ENCODE peak calls at places on chromosomes 3 and 15, in nine cellular contexts. N is PC-3, B is right atrium auricular region, A is heart left ventricle, L is fibroblast of pulmonary artery, F is WTC11, I is progenitor cell of endocrine pancreas, G is kidney, Y is nephron progenitor cell. P is an unnamed sample.

GRCh38 chr15:44569316-44569715 is 32.4 kb downstream of the EIF3J start:
- DNase-seq in N (no peak), B (no peak), A (no peak), L (no peak), F (no peak), I (no peak), G (no peak), Y (no peak), P (no peak)

GRCh38 chr15:86316699-86317378 is 237.2 kb downstream of the AGBL1 start:
- DNase-seq in N (no peak), B (no peak), A (no peak), L (no peak), F (no peak), I (no peak), G (no peak), Y (no peak), P (no peak)

GRCh38 chr15:41340189-41340695 is 7.6 kb downstream of the NUSAP1 start:
- DNase-seq in N (no peak), B (no peak), A (no peak), L (no peak), F (no peak), I (no peak), G (no peak), Y (no peak), P (no peak)

GRCh38 chr3:189144645-189145044 is 27.1 kb upstream of the TPRG1 start:
- DNase-seq in N (peak; percentile 56), B (no peak), A (no peak), L (peak; percentile 64), F (no peak), I (no peak), G (no peak), Y (no peak), P (no peak)

GRCh38 chr15:33789141-33789540 is 179.2 kb upstream of the CHRM5 start:
- DNase-seq in N (no peak), B (no peak), A (no peak), L (peak; percentile 32), F (no peak), I (no peak), G (no peak), Y (peak; percentile 15), P (no peak)

GRCh38 chr15:83092309-83092976 is 15.0 kb upstream of the TM6SF1 start:
- DNase-seq in N (peak; percentile 32), B (peak; percentile 76), A (peak; percentile 46), L (peak; percentile 84), F (no peak), I (no peak), G (no peak), Y (no peak), P (no peak)

GRCh38 chr3:128466840-128467541 is at the start of gene DNAJB8:
- DNase-seq in N (no peak), B (no peak), A (no peak), L (no peak), F (no peak), I (no peak), G (no peak), Y (no peak), P (no peak)

GRCh38 chr3:15309662-15310335 is 22.6 kb downstream of the SH3BP5 start:
- DNase-seq in N (peak; percentile 61), B (no peak), A (no peak), L (no peak), F (no peak), I (no peak), G (no peak), Y (no peak), P (no peak)

GRCh38 chr3:140319801-140320200 is 358.1 kb upstream of the TRIM42 start:
- DNase-seq in N (no peak), B (no peak), A (no peak), L (no peak), F (no peak), I (no peak), G (no peak), Y (no peak), P (no peak)

GRCh38 chr3:133895208-133896001 is at the start of gene RAB6B:
- DNase-seq in N (no peak), B (no peak), A (peak; percentile 52), L (peak; percentile 31), F (peak; percentile 70), I (peak; percentile 33), G (peak; percentile 78), Y (peak; percentile 78), P (peak; percentile 53)

GRCh38 chr3:72887378-72887722 is 496 bp upstream of the GXYLT2 start:
- DNase-seq in N (peak; percentile 31), B (no peak), A (no peak), L (peak; percentile 33), F (no peak), I (no peak), G (no peak), Y (no peak), P (no peak)

GRCh38 chr3:136350557-136350956 is 100.4 kb downstream of the PCCB start:
- DNase-seq in N (no peak), B (no peak), A (no peak), L (peak; percentile 44), F (no peak), I (no peak), G (no peak), Y (no peak), P (no peak)

GRCh38 chr3:158109804-158110657 is at the start of gene RSRC1:
- DNase-seq in N (peak; percentile 84), B (peak; percentile 89), A (peak; percentile 87), L (peak; percentile 91), F (peak; percentile 83), I (peak; percentile 75), G (peak; percentile 93), Y (peak; percentile 84), P (peak; percentile 80)

GRCh38 chr3:61650719-61651118 is 89.3 kb downstream of the PTPRG start:
- DNase-seq in N (no peak), B (no peak), A (no peak), L (no peak), F (no peak), I (no peak), G (no peak), Y (no peak), P (no peak)

GRCh38 chr15:95162069-95162468 is 930.7 kb downstream of the MCTP2 start:
- DNase-seq in N (no peak), B (no peak), A (no peak), L (no peak), F (no peak), I (no peak), G (no peak), Y (no peak), P (no peak)

GRCh38 chr3:17585561-17586325 is 156.7 kb downstream of the TBC1D5 start:
- DNase-seq in N (no peak), B (no peak), A (no peak), L (peak; percentile 15), F (no peak), I (no peak), G (no peak), Y (no peak), P (no peak)

DNA sequence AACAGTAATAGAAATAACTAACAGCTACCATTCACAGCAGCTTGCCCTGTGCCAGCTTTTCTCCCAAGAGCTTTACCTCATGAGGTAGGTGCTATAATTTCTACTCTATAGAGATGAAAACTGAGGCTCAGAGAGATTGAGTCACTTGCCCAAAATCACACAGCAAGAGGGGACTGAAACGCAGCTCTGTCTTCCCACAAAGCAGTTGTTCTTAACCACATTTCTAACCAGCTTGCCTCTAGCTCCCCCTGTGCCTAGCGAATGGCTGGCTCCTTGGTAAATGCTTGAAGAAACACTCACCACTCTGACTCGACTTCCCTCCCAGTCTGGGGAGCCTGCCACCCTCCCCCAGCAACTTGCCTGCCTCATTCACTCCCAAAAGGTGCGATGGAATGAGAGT is 15.6 kb upstream of the TMEM40 start:
- DNase-seq in N (no peak), B (no peak), A (no peak), L (no peak), F (no peak), I (no peak), G (no peak), Y (no peak), P (no peak)
- TF ChIP-seq CTCF in N (no peak), B (no peak), A (no peak), L (no peak), F (no peak), I (no peak), G (no peak), Y (no peak), P (no peak)

DNA sequence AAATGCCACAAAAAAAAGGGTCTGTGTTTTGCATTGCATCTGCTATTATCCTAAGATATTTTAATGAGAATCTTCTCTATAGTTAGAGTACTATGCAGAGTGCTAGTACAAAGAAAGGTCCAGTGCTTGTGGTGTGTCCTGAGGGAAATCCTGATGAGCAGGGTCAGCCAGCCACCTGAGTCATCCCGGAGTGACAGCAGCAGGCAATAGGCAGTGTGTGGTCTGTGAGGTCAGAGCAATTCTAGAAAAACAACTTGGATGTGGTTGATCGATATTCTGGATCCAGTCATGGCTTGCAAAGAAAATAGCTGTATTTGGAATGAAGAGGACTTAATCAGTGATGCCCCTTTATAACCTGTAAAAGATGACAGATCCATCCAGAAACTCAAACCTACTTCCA is 119.2 kb downstream of the CTNNB1 start:
- DNase-seq in N (peak; percentile 64), B (no peak), A (no peak), L (no peak), F (no peak), I (no peak), G (no peak), Y (no peak), P (no peak)
- TF ChIP-seq CTCF in N (no peak), B (no peak), A (no peak), L (no peak), F (no peak), I (no peak), G (no peak), Y (no peak), P (no peak)

DNA sequence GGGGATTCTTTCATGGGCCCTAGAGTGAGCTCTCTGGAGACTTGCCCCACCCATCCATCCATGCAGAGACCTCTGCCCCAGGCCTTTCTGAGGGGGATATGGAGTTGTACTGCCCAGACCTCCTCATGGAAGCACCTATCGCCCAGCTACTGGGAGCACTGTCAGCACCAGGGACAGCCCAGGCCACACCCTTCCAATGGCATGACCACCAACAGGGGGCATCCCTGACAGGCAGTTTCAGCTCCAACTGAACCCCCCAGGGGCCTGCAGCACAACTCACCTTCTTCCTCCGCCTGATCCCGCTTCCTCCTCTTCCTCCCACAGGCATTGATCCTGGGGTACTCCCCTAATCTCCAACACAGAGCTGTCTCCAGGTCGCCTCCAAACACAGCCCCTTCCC is 21.8 kb downstream of the MRPS11 start:
- DNase-seq in N (no peak), B (no peak), A (no peak), L (no peak), F (no peak), I (no peak), G (no peak), Y (no peak), P (no peak)
- TF ChIP-seq CTCF in N (peak; percentile 13), B (no peak), A (no peak), L (no peak), F (no peak), I (no peak), G (no peak), Y (no peak), P (no peak)

DNA sequence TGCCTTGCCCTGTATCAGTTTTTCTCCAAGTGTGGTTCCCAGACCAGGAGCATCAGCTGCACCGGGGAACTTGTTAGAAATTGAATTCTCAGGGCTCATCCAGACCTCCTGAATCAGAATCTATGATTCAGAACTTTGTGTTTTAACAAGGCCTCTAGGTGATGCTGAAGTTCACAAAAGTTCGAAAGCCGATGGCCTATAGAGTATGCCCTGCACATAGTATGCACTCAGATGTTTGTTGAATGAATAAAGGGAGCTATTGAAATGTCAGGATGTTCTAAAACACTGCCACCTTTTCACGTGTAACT is 666 bp upstream of the LARP6 start:
- DNase-seq in N (peak; percentile 62), B (no peak), A (no peak), L (peak; percentile 46), F (no peak), I (no peak), G (no peak), Y (no peak), P (no peak)
- TF ChIP-seq CTCF in N (peak; percentile 52), B (no peak), A (no peak), L (no peak), F (no peak), I (no peak), G (no peak), Y (no peak), P (no peak)

GRCh38 chr3:10772230-10773161 is 43.5 kb upstream of the SLC6A11 start:
- DNase-seq in N (peak; percentile 67), B (peak; percentile 44), A (no peak), L (peak; percentile 4), F (peak; percentile 81), I (no peak), G (no peak), Y (peak; percentile 17), P (no peak)
- TF ChIP-seq CTCF in N (peak; percentile 99), B (no peak), A (no peak), L (peak; percentile 17), F (peak; percentile 38), I (no peak), G (no peak), Y (peak; percentile 12), P (no peak)

P was measured in left ventricle myocardium inferior.